ENCODE peak calls at places on chromosomes 1 and 21, in seven cellular contexts. A, R, O, Q, J, L and V are unnamed samples.

GRCh38 chr1:27357281-27358037 is 9.3 kb downstream of the MAP3K6 start:
- DNase-seq in A (peak), L (peak), R (no peak), J (peak), Q (peak), O (peak), V (peak)

GRCh38 chr1:59022799-59023198 is 239.0 kb upstream of the JUN start:
- DNase-seq in R (no peak), O (no peak), Q (no peak), A (no peak), L (no peak), J (no peak), V (no peak)

GRCh38 chr21:28734522-28735175 is 258.0 kb downstream of the LTN1 start:
- DNase-seq in A (no peak), J (no peak), L (no peak), R (no peak), Q (no peak), O (no peak), V (no peak)

GRCh38 chr1:160708118-160708517 is 3.5 kb downstream of the CD48 start:
- DNase-seq in R (no peak), L (no peak), J (no peak), Q (peak), O (no peak), A (no peak), V (no peak)

GRCh38 chr21:37939251-37939650 is 23.0 kb upstream of the KCNJ6 start:
- DNase-seq in J (peak), A (no peak), L (no peak), R (no peak), Q (no peak), O (no peak), V (no peak)

GRCh38 chr1:196660912-196661311 is 9.1 kb downstream of the CFH start:
- DNase-seq in J (peak), O (no peak), R (no peak), L (peak), A (peak), Q (peak), V (no peak)

GRCh38 chr1:110726755-110727154 is 52.0 kb upstream of the KCNA3 start:
- DNase-seq in O (no peak), J (no peak), Q (no peak), R (no peak), L (no peak), A (no peak), V (no peak)

GRCh38 chr1:8353386-8353785 is 35.5 kb downstream of the SLC45A1 start:
- DNase-seq in R (no peak), Q (no peak), J (no peak), O (no peak), L (no peak), A (no peak), V (no peak)

GRCh38 chr21:27143476-27143875 is 176.6 kb upstream of the ADAMTS5 start:
- DNase-seq in J (no peak), O (no peak), L (no peak), A (no peak), R (no peak), Q (no peak), V (no peak)

GRCh38 chr1:208239518-208240381 is 4.4 kb downstream of the PLXNA2 start:
- DNase-seq in A (no peak), O (no peak), R (no peak), Q (no peak), J (no peak), L (no peak), V (no peak)

GRCh38 chr1:173301507-173301906 is 94.4 kb upstream of the TNFSF4 start:
- DNase-seq in A (no peak), O (no peak), J (peak), L (no peak), R (no peak), Q (no peak), V (no peak)

GRCh38 chr1:166695115-166695514 is 144.2 kb upstream of the POGK start:
- DNase-seq in Q (no peak), J (no peak), L (no peak), A (no peak), R (no peak), O (no peak), V (no peak)

GRCh38 chr1:152539901-152540300 is 25.6 kb downstream of the CRCT1 start:
- DNase-seq in A (no peak), Q (no peak), J (no peak), O (no peak), L (no peak), R (no peak), V (no peak)

GRCh38 chr1:155125946-155126493 is 1.7 kb upstream of the EFNA1 start:
- DNase-seq in A (peak), J (peak), R (no peak), L (no peak), Q (no peak), O (peak), V (peak)

GRCh38 chr1:24191860-24192259 is 4.8 kb upstream of the IFNLR1 start:
- DNase-seq in J (peak), A (peak), Q (peak), L (no peak), R (no peak), O (no peak), V (no peak)

GRCh38 chr1:10686404-10687040 is 109.9 kb downstream of the CASZ1 start:
- DNase-seq in A (no peak), O (no peak), J (peak), R (no peak), L (no peak), Q (peak), V (no peak)

GRCh38 chr1:205396972-205397616 is 24.8 kb downstream of the LEMD1 start:
- DNase-seq in Q (peak), A (peak), R (peak), L (peak), O (peak), J (peak), V (peak)

GRCh38 chr1:33410091-33410701 is 20.7 kb downstream of the PHC2 start:
- DNase-seq in O (no peak), J (peak), R (no peak), L (no peak), Q (no peak), A (peak), V (peak)

GRCh38 chr1:234611153-234611798 is 1.3 kb upstream of the IRF2BP2 start:
- DNase-seq in R (no peak), O (no peak), L (peak), Q (peak), A (peak), J (peak), V (peak)

GRCh38 chr1:241356187-241356518 is 852 bp downstream of the RGS7 start:
- DNase-seq in O (peak), Q (no peak), R (no peak), A (no peak), J (no peak), L (peak), V (no peak)

GRCh38 chr1:77279929-77280328 is 1.9 kb upstream of the AK5 start:
- DNase-seq in Q (peak), A (no peak), L (no peak), R (no peak), J (no peak), O (no peak), V (no peak)

GRCh38 chr1:44676484-44677200 is 2.1 kb downstream of the ARMH1 start:
- DNase-seq in R (no peak), L (no peak), Q (peak), O (no peak), A (peak), J (peak), V (no peak)

GRCh38 chr1:6151291-6151822 is 28.8 kb downstream of the CHD5 start:
- DNase-seq in L (no peak), A (no peak), Q (no peak), O (no peak), R (no peak), J (no peak), V (no peak)

GRCh38 chr1:64490204-64490818 is 20.4 kb downstream of the CACHD1 start:
- DNase-seq in L (no peak), Q (no peak), O (no peak), R (no peak), A (no peak), J (no peak), V (no peak)

GRCh38 chr1:24564695-24565094 is 8.8 kb downstream of the NCMAP start:
- DNase-seq in L (no peak), R (no peak), Q (no peak), A (no peak), O (no peak), J (peak), V (no peak)

GRCh38 chr1:226952121-226952441 is 12.0 kb downstream of the COQ8A start:
- DNase-seq in J (no peak), R (no peak), O (no peak), Q (no peak), L (no peak), A (no peak), V (no peak)

GRCh38 chr1:101200513-101200912 is 36.3 kb upstream of the S1PR1 start:
- DNase-seq in O (no peak), R (peak), Q (no peak), L (no peak), J (peak), A (peak), V (no peak)

GRCh38 chr1:230120949-230121381 is 53.9 kb downstream of the GALNT2 start:
- DNase-seq in L (no peak), J (peak), Q (peak), O (peak), A (no peak), R (no peak), V (peak)